ENCODE peak calls at places on chromosomes 3 and 15, in four cellular contexts. S is H9, G is neuronal stem cell, K is mesenchymal stem cell. Z is an unnamed sample.

GRCh38 chr3:64072111-64072510 is 48.8 kb upstream of the PSMD6 start:
- DNase-seq in K (no peak), G (no peak), S (no peak), Z (no peak)

GRCh38 chr15:66172339-66172980 is 81.1 kb downstream of the MEGF11 start:
- DNase-seq in G (no peak), S (peak), K (no peak), Z (no peak)

GRCh38 chr15:51970981-51971352 is 611 bp downstream of the LEO1 start:
- DNase-seq in S (no peak), K (no peak), G (no peak), Z (no peak)

GRCh38 chr15:43799209-43799944 is 643 bp downstream of the SERINC4 start:
- DNase-seq in S (peak), G (no peak), K (no peak), Z (no peak)

GRCh38 chr15:92332125-92332899 is 61.4 kb upstream of the ST8SIA2 start:
- DNase-seq in G (no peak), K (no peak), S (no peak), Z (no peak)

GRCh38 chr3:183454064-183454463 is 25.6 kb upstream of the MCF2L2 start:
- DNase-seq in S (no peak), G (no peak), K (no peak), Z (no peak)

GRCh38 chr3:196159952-196160804 is 51.0 kb downstream of the ZDHHC19 start:
- DNase-seq in G (no peak), K (peak), S (peak), Z (no peak)

GRCh38 chr3:186519021-186519658 is 25.0 kb downstream of the CRYGS start:
- DNase-seq in K (no peak), S (no peak), G (no peak), Z (no peak)

GRCh38 chr3:98778383-98778782 is 15.2 kb downstream of the ST3GAL6 start:
- DNase-seq in S (no peak), G (no peak), K (no peak), Z (no peak)

GRCh38 chr3:29065211-29065785 is 215.6 kb upstream of the RBMS3 start:
- DNase-seq in G (peak), S (peak), K (peak), Z (peak)

GRCh38 chr3:120203016-120203415 is 82.0 kb downstream of the GPR156 start:
- DNase-seq in G (no peak), K (peak), S (no peak), Z (peak)

GRCh38 chr15:96330064-96330449 is 443 bp upstream of the NR2F2 start:
- DNase-seq in K (peak), G (no peak), S (peak), Z (peak)

GRCh38 chr3:25508901-25509300 is 80.8 kb downstream of the RARB start:
- DNase-seq in K (peak), S (no peak), G (no peak), Z (peak)

GRCh38 chr3:99941211-99941610 is 123.5 kb downstream of the CMSS1 start:
- DNase-seq in K (no peak), S (no peak), G (no peak), Z (no peak)

GRCh38 chr3:99934984-99935797 is 117.5 kb downstream of the CMSS1 start:
- DNase-seq in K (peak), S (no peak), G (no peak), Z (no peak)

GRCh38 chr3:99940350-99940749 is 122.7 kb downstream of the CMSS1 start:
- DNase-seq in K (no peak), S (no peak), G (no peak), Z (no peak)

GRCh38 chr3:99939834-99940233 is 122.2 kb downstream of the CMSS1 start:
- DNase-seq in K (no peak), S (no peak), G (no peak), Z (no peak)

DNA sequence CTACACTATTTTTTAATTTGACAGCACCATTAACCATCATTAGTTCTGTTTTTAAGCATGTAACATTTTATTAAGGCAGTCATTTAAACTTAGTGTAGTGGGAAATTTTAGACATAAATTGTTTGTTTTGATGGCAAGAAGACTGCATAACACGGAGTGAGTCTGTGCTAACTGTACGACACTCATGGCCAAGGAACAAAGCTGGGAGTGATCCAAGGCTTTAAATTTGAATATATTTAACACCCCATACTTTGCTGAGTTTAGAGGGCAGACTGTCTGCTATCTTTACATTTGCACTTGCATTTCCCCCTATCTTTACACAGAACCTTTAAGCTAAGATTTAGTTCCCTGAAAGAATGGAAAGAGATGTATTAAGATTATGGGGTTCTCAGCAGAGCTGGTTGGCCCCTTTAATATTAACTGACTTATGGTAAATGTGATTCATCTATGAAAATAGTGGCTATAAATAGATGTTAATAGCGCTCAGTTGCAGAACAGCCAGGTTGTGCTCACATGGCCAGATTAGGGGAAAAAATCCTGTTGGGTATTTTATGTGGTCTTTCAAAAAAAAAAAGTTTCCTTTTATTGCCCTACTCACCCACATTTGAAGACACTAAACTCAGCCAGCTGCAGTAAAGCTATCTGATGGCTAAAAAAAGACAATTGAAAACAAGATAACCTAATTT is 120.8 kb downstream of the CMSS1 start:
- DNase-seq in G (no peak), S (no peak), K (no peak), Z (no peak)
- H4K91ac ChIP-seq in G (no peak), S (no peak), K (no peak), Z (no peak)

GRCh38 chr3:188527389-188527788 is 373.4 kb downstream of the LPP start:
- DNase-seq in K (no peak), G (no peak), S (no peak), Z (peak)

GRCh38 chr3:188526057-188526456 is 372.1 kb downstream of the LPP start:
- DNase-seq in K (peak), S (no peak), G (no peak), Z (peak)

GRCh38 chr3:188523291-188523690 is 369.3 kb downstream of the LPP start:
- DNase-seq in K (no peak), S (no peak), G (no peak), Z (no peak)

GRCh38 chr3:188522115-188522514 is 368.2 kb downstream of the LPP start:
- DNase-seq in S (no peak), K (no peak), G (no peak), Z (no peak)

GRCh38 chr3:188524057-188524456 is 370.1 kb downstream of the LPP start:
- DNase-seq in K (peak), G (no peak), S (no peak), Z (no peak)
- H4K91ac ChIP-seq in K (no peak), G (no peak), S (no peak), Z (no peak)

GRCh38 chr3:69051796-69052566 is at the start of gene TMF1:
- DNase-seq in G (peak), K (peak), S (peak), Z (peak)
- H4K91ac ChIP-seq in G (no peak), K (peak), S (no peak), Z (peak)

GRCh38 chr3:53257465-53257864 is 1.6 kb upstream of the TKT start:
- DNase-seq in G (no peak), S (no peak), K (no peak), Z (no peak)
- H4K91ac ChIP-seq in G (peak), S (no peak), K (no peak), Z (peak)

DNA sequence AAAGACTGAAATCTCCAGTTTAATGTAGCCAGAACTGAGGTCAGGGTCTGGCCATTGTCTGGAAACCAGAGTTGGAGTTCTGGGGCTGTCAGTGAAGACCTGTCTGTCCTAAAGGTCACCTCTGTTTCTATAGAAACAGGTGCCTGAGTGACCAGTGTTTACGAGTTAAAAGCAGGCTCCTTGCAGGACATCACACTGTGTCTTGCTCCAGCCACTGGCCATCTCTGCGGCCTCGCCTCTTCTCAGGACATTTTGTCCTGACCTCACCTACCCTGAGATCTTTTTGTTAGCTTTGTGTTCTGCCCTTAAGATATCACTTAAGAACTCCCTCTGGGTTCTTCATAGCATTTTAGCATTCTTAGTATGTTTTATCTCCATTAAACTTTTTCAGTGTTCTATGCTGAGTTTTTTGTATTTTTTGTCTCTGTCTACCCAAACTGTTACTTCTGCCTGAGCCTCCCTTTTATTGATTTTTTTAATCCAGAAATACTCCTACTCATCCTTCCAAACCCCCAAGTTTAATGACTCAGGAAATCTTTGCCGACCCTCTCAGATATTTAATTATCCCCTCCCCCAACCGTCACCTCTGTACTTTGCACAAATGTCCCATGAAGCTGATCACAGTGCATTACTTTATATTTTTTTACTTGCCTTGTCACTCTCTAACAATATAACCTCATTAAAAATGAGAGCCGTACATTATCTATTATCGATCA is 223.7 kb downstream of the THSD4 start:
- DNase-seq in G (no peak), K (no peak), S (no peak), Z (no peak)
- H4K91ac ChIP-seq in G (no peak), K (no peak), S (no peak), Z (no peak)

DNA sequence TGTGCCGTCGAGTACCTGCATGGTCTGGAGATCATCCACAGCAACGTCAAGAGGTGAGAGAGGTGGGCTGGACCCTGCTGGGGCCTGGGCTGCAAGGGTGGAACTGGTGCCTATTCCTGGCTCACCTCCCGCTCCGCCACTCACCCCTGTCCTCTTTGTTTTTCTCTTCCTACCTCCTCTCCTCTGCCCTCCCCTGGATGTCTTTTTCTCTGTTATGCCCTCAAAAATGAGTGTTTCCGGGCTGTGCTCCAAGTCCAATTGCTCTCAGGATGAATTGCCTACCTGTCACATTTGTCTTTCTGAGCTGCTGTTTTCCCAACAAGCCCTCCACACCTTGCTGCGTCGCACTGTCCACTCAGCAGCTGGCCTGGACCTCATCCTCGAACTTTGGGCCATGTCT is 28.5 kb upstream of the TATDN2 start:
- DNase-seq in G (no peak), K (no peak), S (no peak), Z (no peak)
- H4K91ac ChIP-seq in G (no peak), K (no peak), S (no peak), Z (no peak)

DNA sequence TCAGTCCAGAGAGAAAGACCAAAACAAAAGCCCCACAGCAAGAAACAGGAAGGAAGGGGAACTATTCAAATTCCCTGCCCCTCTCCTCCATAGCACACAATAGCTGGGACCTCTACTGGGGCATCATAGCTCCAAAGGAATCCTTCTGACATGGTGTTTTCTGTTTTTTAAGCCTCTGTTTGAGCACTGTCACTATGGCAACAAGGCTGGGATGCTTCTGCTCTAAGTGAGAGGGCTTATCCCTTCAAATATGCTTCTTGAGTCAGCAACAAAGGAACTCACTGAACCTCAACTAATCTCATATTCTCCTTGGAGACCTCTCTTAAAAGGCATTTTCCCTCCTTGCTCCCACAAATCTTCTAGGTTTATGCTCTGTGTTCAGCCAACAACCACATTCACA is 40.5 kb downstream of the MYLK start:
- DNase-seq in K (peak), G (peak), S (no peak), Z (peak)
- H4K91ac ChIP-seq in K (no peak), G (no peak), S (no peak), Z (no peak)

Z was measured in trophoblast cell.